ENCODE peak calls at places on chromosomes 4 and X, in seven cellular contexts. P is right atrium auricular region, Q is lower lobe of right lung, L is Peyer's patch, J is adrenal gland, A is cardiac muscle cell, R is IMR-90. G is an unnamed sample.
A peak's percentile ranks its signal among the peaks of the same experiment; 100 is the strongest.

GRCh38 chr4:5045099-5045498 is 6.2 kb upstream of the STK32B start:
- DNase-seq in P (peak; percentile 52), Q (no peak), L (no peak), J (peak; percentile 44), A (no peak), R (no peak), G (no peak)

GRCh38 chr4:48602222-48602621 is 112.2 kb downstream of the ZAR1 start:
- DNase-seq in P (no peak), Q (no peak), L (no peak), J (no peak), A (no peak), R (peak; percentile 75), G (no peak)

GRCh38 chr4:139007640-139008039 is 7.9 kb upstream of the NOCT start:
- DNase-seq in P (no peak), Q (no peak), L (no peak), J (no peak), A (no peak), R (no peak), G (no peak)

GRCh38 chrX:147476008-147476407 is 435.7 kb upstream of the FMR1 start:
- DNase-seq in P (no peak), Q (no peak), L (no peak), J (peak; percentile 33), A (peak; percentile 23), R (no peak), G (no peak)

GRCh38 chrX:18964880-18965279 is 19.0 kb downstream of the PHKA2 start:
- DNase-seq in P (no peak), Q (no peak), L (no peak), J (no peak), A (no peak), R (no peak), G (no peak)

GRCh38 chr4:16227462-16227868 is 1.2 kb upstream of the TAPT1 start:
- DNase-seq in P (peak; percentile 59), Q (peak; percentile 58), L (peak; percentile 54), J (peak; percentile 65), A (peak; percentile 59), R (peak; percentile 30), G (peak; percentile 18)

GRCh38 chr4:3111461-3111860 is 37.0 kb downstream of the HTT start:
- DNase-seq in P (no peak), Q (no peak), L (no peak), J (no peak), A (no peak), R (peak; percentile 82), G (no peak)

GRCh38 chr4:8392591-8393190 is 47.8 kb downstream of the ACOX3 start:
- DNase-seq in P (no peak), Q (no peak), L (no peak), J (no peak), A (no peak), R (peak; percentile 4), G (no peak)

GRCh38 chr4:10079951-10080873 is 36.4 kb downstream of the WDR1 start:
- DNase-seq in P (no peak), Q (peak; percentile 28), L (no peak), J (no peak), A (no peak), R (no peak), G (no peak)

GRCh38 chrX:130287071-130287770 is 18.5 kb upstream of the ZNF280C start:
- DNase-seq in P (no peak), Q (no peak), L (no peak), J (no peak), A (no peak), R (no peak), G (no peak)

GRCh38 chr4:133402616-133403015 is 253.5 kb downstream of the PCDH10 start:
- DNase-seq in P (no peak), Q (no peak), L (no peak), J (no peak), A (no peak), R (no peak), G (no peak)

GRCh38 chr4:11669156-11669555 is 240.5 kb upstream of the HS3ST1 start:
- DNase-seq in P (no peak), Q (no peak), L (no peak), J (no peak), A (no peak), R (peak; percentile 39), G (no peak)

GRCh38 chr4:139783761-139784484 is 118.3 kb downstream of the MGST2 start:
- DNase-seq in P (no peak), Q (no peak), L (no peak), J (no peak), A (peak; percentile 40), R (no peak), G (no peak)

GRCh38 chr4:62952366-62952765 is 1456.9 kb downstream of the TECRL start:
- DNase-seq in P (no peak), Q (no peak), L (no peak), J (no peak), A (peak; percentile 32), R (no peak), G (no peak)

GRCh38 chrX:142998447-142999208 is 27.1 kb upstream of the SPANXN4 start:
- DNase-seq in P (no peak), Q (no peak), L (no peak), J (no peak), A (no peak), R (no peak), G (no peak)

GRCh38 chr4:39621582-39621981 is 17.1 kb downstream of the SMIM14 start:
- DNase-seq in P (peak; percentile 73), Q (peak; percentile 55), L (no peak), J (peak; percentile 87), A (peak; percentile 40), R (peak; percentile 81), G (no peak)

GRCh38 chr4:25986807-25987206 is 72.8 kb downstream of the SMIM20 start:
- DNase-seq in P (peak; percentile 38), Q (no peak), L (no peak), J (no peak), A (no peak), R (no peak), G (no peak)

GRCh38 chrX:57586360-57586759 is 5.5 kb upstream of the ZXDB start:
- DNase-seq in P (no peak), Q (no peak), L (no peak), J (no peak), A (no peak), R (no peak), G (no peak)

GRCh38 chr4:74317616-74318256 is 9.5 kb downstream of the EPGN start:
- DNase-seq in P (no peak), Q (no peak), L (no peak), J (no peak), A (no peak), R (peak; percentile 16), G (no peak)

GRCh38 chr4:74319506-74319905 is 11.2 kb downstream of the EPGN start:
- DNase-seq in P (no peak), Q (no peak), L (no peak), J (no peak), A (no peak), R (peak; percentile 34), G (no peak)

GRCh38 chr4:74324262-74324661 is 16.0 kb downstream of the EPGN start:
- DNase-seq in P (no peak), Q (no peak), L (no peak), J (no peak), A (no peak), R (no peak), G (no peak)

GRCh38 chr4:74318270-74318669 is 10.0 kb downstream of the EPGN start:
- DNase-seq in P (no peak), Q (no peak), L (no peak), J (no peak), A (no peak), R (no peak), G (no peak)

DNA sequence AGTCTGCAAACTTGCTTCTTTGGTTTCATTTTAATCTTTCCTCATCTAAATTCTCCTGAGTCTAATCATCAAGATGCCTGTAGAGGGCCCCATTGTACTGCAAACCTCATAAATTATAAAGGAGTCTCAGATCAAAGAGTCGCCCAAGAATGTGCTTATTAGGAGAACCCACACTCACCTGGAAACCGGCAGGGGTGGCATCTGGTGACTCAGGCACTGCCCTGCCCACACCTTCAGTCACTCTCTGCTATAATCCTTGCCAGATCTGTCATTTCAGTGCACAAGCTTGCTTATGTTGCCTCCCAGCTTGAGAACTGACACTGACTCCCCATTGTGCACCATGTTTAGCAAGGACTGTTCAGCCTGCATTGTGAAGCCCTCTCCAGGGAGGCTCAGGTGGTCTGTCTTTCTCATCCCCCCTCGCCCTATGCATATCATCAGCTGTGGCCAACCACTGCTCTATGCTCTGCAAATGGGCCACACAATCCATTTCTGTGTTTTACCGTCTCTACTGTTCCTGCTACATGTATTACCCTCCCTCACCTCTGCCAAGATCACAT is 12.4 kb downstream of the EPGN start:
- DNase-seq in P (no peak), Q (peak; percentile 57), L (peak; percentile 59), J (no peak), A (peak; percentile 60), R (peak; percentile 55), G (peak; percentile 25)
- TF ChIP-seq CTCF in P (peak; percentile 59), Q (peak; percentile 47), L (peak; percentile 77), J (no peak), A (peak; percentile 66), R (peak; percentile 74), G (peak; percentile 59)

GRCh38 chr4:179040259-179040658 is 1598.0 kb upstream of the AGA start:
- DNase-seq in P (no peak), Q (no peak), L (no peak), J (no peak), A (no peak), R (no peak), G (no peak)
- H3K4me3 ChIP-seq in P (no peak overlapping the region), Q (no peak overlapping the region), L (no peak overlapping the region), J (no peak overlapping the region), A (no peak overlapping the region), R (no peak overlapping the region), G (no peak overlapping the region)

DNA sequence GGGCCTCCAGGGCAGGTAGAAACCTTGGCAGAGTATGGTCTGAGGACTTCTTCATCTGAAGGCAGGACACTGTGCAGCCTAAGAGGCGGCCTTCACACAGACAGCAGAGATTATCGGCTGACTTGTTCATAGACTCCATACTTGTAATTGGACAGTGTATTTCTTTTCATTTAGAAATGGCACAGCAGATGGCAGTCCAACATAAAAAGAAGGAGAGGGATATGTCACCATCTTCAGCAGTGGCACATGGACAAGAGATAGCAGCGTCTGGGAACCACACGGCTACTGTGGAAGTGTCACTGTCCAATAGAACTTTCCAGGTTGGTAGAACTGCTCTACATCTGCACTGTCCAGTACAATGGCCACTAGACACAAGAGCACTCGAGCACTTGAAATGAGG is 21.7 kb upstream of the GEMIN8 start:
- DNase-seq in P (no peak), Q (no peak), L (no peak), J (no peak), A (peak; percentile 9), R (no peak), G (no peak)
- TF ChIP-seq CTCF in P (no peak), Q (no peak), L (peak; percentile 11), J (no peak), A (no peak), R (no peak), G (no peak)

DNA sequence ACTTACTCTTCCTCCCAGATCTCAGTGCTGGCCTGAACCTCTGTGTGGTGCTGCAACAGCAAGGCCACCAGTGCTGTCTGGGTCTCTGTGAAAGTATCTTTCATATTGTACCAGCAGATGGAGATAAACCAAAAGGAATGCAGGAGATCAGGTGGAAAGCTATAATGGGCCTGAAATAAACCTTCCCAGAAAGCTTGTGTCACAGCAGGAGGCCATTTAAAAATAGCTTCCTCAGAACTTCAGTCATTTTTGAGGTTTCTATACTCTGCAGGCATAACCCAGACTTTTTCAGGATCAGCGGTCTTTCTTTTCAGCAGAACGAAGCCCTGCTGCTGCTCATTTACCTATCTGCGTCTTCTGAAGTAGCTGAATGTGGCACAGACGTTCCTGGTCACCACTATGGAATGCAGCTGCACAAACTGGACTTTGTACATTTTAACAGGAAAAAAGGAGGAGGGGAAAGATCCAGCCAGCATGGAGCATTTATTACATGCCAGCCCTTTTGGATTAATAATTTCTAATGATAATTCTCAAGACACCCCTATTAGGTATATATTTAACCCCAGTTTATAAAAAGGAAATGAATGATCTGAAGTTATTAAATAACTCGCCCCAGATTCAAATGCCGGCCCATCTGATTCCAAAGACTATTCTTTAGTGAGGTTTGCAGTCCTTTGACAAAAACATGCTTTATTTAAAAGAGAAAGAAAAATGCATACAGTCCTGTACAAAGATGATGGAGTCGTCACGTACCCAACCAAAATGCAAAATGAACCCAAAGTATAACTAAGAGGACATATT is 119.7 kb downstream of the NFKB1 start:
- DNase-seq in P (no peak), Q (no peak), L (no peak), J (peak; percentile 62), A (peak; percentile 66), R (peak; percentile 82), G (no peak)
- H3K4me3 ChIP-seq in P (no peak overlapping the region), Q (no peak overlapping the region), L (no peak overlapping the region), J (no peak overlapping the region), A (no peak overlapping the region), R (peak overlapping the region; percentile 2), G (no peak overlapping the region)